ENCODE peak calls at places on chromosome 14, in nine cellular contexts. E is IMR-90, B is body of pancreas, R is psoas muscle, N is mesendoderm, K is mucosa of descending colon, Q is stomach, W is transverse colon, V is iPS DF 6.9. F is an unnamed sample.
A peak's percentile ranks its signal among the peaks of the same experiment; 100 is the strongest.

GRCh38 chr14:61387076-61387475 is 65.7 kb downstream of the PRKCH start:
- DNase-seq in W (no peak), K (no peak), E (no peak), B (no peak), V (no peak), R (no peak), N (no peak), Q (no peak), F (no peak)

GRCh38 chr14:50961606-50962259 is 17.4 kb upstream of the PYGL start:
- DNase-seq in E (peak; percentile 97), B (peak; percentile 42), R (no peak), K (no peak), N (no peak), Q (no peak), W (no peak), V (no peak), F (peak; percentile 83)

GRCh38 chr14:75299064-75299463 is 20.4 kb downstream of the FOS start:
- DNase-seq in V (no peak), B (peak; percentile 83), R (peak; percentile 61), Q (no peak), K (no peak), E (no peak), W (peak; percentile 37), N (peak; percentile 59), F (peak; percentile 89)

GRCh38 chr14:101861464-101861863 is 100.0 kb downstream of the PPP2R5C start:
- DNase-seq in V (no peak), R (no peak), E (no peak), Q (no peak), B (no peak), W (no peak), N (no peak), K (no peak), F (no peak)

GRCh38 chr14:51269634-51270033 is 29.6 kb downstream of the TMX1 start:
- DNase-seq in R (no peak), B (no peak), K (no peak), Q (no peak), W (no peak), E (no peak), N (no peak), V (no peak), F (no peak)

GRCh38 chr14:21039585-21040369 is 2.4 kb upstream of the RNASE7 start:
- DNase-seq in Q (peak; percentile 49), E (peak; percentile 67), V (peak; percentile 41), R (peak; percentile 70), N (peak; percentile 86), W (peak; percentile 45), K (no peak), B (peak; percentile 82), F (peak; percentile 68)

GRCh38 chr14:50335389-50335788 is 23.3 kb downstream of the DMAC2L start:
- DNase-seq in V (no peak), W (peak; percentile 51), K (no peak), B (peak; percentile 87), R (no peak), Q (no peak), E (peak; percentile 72), N (peak; percentile 87), F (peak; percentile 85)

GRCh38 chr14:61369097-61369496 is 47.7 kb downstream of the PRKCH start:
- DNase-seq in Q (no peak), N (no peak), K (no peak), R (no peak), V (no peak), E (no peak), W (no peak), B (no peak), F (no peak)

GRCh38 chr14:68944162-68944561 is 34.9 kb downstream of the ACTN1 start:
- DNase-seq in K (no peak), R (no peak), N (no peak), E (no peak), W (no peak), B (no peak), Q (no peak), V (no peak), F (no peak)

GRCh38 chr14:68946423-68946822 is 32.7 kb downstream of the ACTN1 start:
- DNase-seq in Q (no peak), K (no peak), W (no peak), N (no peak), V (no peak), E (no peak), B (no peak), R (no peak), F (no peak)

GRCh38 chr14:68943107-68943506 is 36.0 kb downstream of the ACTN1 start:
- DNase-seq in W (no peak), V (no peak), B (peak; percentile 87), N (no peak), Q (no peak), E (peak; percentile 38), K (no peak), R (no peak), F (no peak)

GRCh38 chr14:68945585-68946289 is 33.4 kb downstream of the ACTN1 start:
- DNase-seq in B (no peak), Q (no peak), V (no peak), E (no peak), N (no peak), K (peak; percentile 86), W (peak; percentile 72), R (no peak), F (no peak)

GRCh38 chr14:68945190-68945584 is 33.9 kb downstream of the ACTN1 start:
- DNase-seq in K (no peak), Q (no peak), W (no peak), E (no peak), N (no peak), R (no peak), B (no peak), V (no peak), F (no peak)
- H3K4me1 ChIP-seq in K (peaks cover 59% of the 10 kb centered on the region), Q (peaks cover 100% of the 10 kb centered on the region), W (peaks cover 97% of the 10 kb centered on the region), E (peaks cover 74% of the 10 kb centered on the region), N (peaks cover 33% of the 10 kb centered on the region), R (peaks cover 44% of the 10 kb centered on the region), B (peaks cover 88% of the 10 kb centered on the region), V (peaks cover 18% of the 10 kb centered on the region), F (peaks cover 97% of the 10 kb centered on the region)

DNA sequence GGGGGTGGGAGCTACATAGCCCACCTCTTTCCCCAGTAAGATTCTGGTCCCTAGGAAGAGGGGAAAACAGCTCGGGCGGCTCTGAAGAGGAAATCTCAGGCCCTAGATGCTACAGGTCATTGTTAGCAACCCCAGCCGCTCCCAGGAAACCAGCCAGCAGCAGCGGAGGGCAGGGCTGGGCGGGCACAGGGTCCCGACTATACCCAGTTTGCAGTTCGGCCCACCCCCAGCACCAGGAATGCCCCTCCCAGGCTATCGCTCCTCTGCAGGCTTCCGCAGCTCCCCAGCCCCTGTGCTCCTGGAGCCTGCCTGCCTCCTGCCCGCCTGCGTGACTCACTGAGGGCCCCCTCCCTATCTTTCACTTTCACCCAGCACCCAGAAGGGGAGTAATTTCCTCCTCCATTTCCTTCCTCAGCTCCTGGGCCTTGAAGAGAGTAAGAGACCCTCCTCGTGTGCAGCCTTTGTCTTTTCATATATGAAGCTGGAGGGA is 27.2 kb upstream of the PNMA1 start:
- DNase-seq in B (peak; percentile 64), W (peak; percentile 86), Q (peak; percentile 79), V (no peak), N (peak; percentile 90), R (peak; percentile 80), E (peak; percentile 66), K (peak; percentile 92), F (peak; percentile 88)
- H3K4me1 ChIP-seq in B (peaks cover 77% of the 10 kb centered on the region), W (peaks cover 81% of the 10 kb centered on the region), Q (peaks cover 83% of the 10 kb centered on the region), V (peaks cover 10% of the 10 kb centered on the region), N (peaks cover 10% of the 10 kb centered on the region), R (peaks cover 74% of the 10 kb centered on the region), E (peaks cover 58% of the 10 kb centered on the region), K (peaks cover 69% of the 10 kb centered on the region), F (peaks cover 55% of the 10 kb centered on the region)

GRCh38 chr14:59317346-59317745 is 128.9 kb downstream of the DAAM1 start:
- DNase-seq in V (no peak), N (no peak), W (no peak), B (no peak), R (no peak), E (no peak), Q (no peak), K (no peak), F (no peak)

GRCh38 chr14:59313063-59314018 is 124.9 kb downstream of the DAAM1 start:
- DNase-seq in V (no peak), K (no peak), R (no peak), E (no peak), W (no peak), B (no peak), Q (no peak), N (no peak), F (no peak)

GRCh38 chr14:59311723-59312122 is 123.3 kb downstream of the DAAM1 start:
- DNase-seq in W (no peak), E (no peak), B (no peak), V (no peak), K (no peak), R (no peak), Q (no peak), N (no peak), F (no peak)

GRCh38 chr14:59314953-59315599 is 126.6 kb downstream of the DAAM1 start:
- DNase-seq in N (no peak), E (no peak), B (no peak), K (no peak), V (no peak), W (no peak), R (no peak), Q (no peak), F (no peak)

GRCh38 chr14:59314019-59314608 is 125.6 kb downstream of the DAAM1 start:
- DNase-seq in E (no peak), B (no peak), K (no peak), R (no peak), Q (no peak), N (no peak), V (no peak), W (no peak), F (no peak)
- H3K4me1 ChIP-seq in E (no peaks in the 10 kb centered on the region), B (peaks cover 9% of the 10 kb centered on the region), K (no peaks in the 10 kb centered on the region), R (peaks cover 7% of the 10 kb centered on the region), Q (peaks cover 45% of the 10 kb centered on the region), N (no peaks in the 10 kb centered on the region), V (no peaks in the 10 kb centered on the region), W (peaks cover 41% of the 10 kb centered on the region), F (no peaks in the 10 kb centered on the region)

GRCh38 chr14:66511849-66512248 is 3.9 kb downstream of the GPHN start:
- DNase-seq in Q (no peak), B (no peak), V (no peak), R (no peak), W (no peak), E (no peak), N (no peak), K (no peak), F (no peak)

GRCh38 chr14:66508547-66508845 is 549 bp downstream of the GPHN start:
- DNase-seq in R (no peak), K (no peak), V (no peak), B (no peak), Q (no peak), W (no peak), E (no peak), N (no peak), F (no peak)

GRCh38 chr14:66508846-66509621 is 1.1 kb downstream of the GPHN start:
- DNase-seq in R (peak; percentile 74), K (peak; percentile 73), Q (no peak), N (peak; percentile 47), B (peak; percentile 17), W (peak; percentile 50), V (no peak), E (peak; percentile 15), F (peak; percentile 43)

GRCh38 chr14:66509874-66510273 is 1.9 kb downstream of the GPHN start:
- DNase-seq in E (no peak), B (no peak), K (no peak), W (no peak), N (no peak), R (no peak), Q (no peak), V (no peak), F (no peak)

DNA sequence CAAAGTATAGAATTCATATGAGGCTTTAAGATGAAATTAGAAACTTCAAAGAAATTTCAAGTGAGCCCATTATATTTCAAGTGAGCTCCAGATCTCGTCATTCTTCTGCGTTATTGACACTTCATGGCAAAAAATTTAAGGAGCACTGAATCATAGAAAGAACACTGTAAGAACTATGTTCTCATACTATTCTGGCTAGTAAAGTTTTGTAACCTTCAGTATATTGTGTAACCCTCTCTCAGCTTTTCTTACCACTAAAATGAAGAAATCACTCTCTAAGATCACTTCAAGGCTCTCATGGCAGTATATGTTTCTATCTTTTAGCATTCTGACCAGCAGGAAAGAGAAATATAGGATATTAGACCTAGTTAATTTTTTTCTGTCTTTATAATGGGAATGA is 6.3 kb downstream of the GPHN start:
- DNase-seq in R (no peak), N (no peak), B (no peak), K (no peak), Q (no peak), W (no peak), V (no peak), E (no peak), F (no peak)
- H3K4me1 ChIP-seq in R (peaks cover 51% of the 10 kb centered on the region), N (no peaks in the 10 kb centered on the region), B (peaks cover 22% of the 10 kb centered on the region), K (peaks cover 7% of the 10 kb centered on the region), Q (peaks cover 38% of the 10 kb centered on the region), W (peaks cover 16% of the 10 kb centered on the region), V (no peaks in the 10 kb centered on the region), E (no peaks in the 10 kb centered on the region), F (peaks cover 7% of the 10 kb centered on the region)